ENCODE peak calls at places on chromosomes 12 and 14, in nine cellular contexts. T is AG10803, D is ELR, C is GM23338, L is GM12892, X is psoas muscle, Y is natural killer cell, J is Calu3, N is C1 segment of cervical spinal cord. E is an unnamed sample.

GRCh38 chr12:31773867-31774266 is 45.0 kb upstream of the AMN1 start:
- DNase-seq in T (no peak), D (no peak), C (no peak), L (no peak), X (no peak), Y (no peak), J (peak), N (no peak), E (no peak)

GRCh38 chr12:119748512-119748911 is 80.6 kb downstream of the PRKAB1 start:
- DNase-seq in T (peak), D (peak), C (no peak), L (no peak), X (no peak), Y (no peak), J (no peak), N (no peak), E (no peak)

GRCh38 chr12:96150442-96150841 is 43.7 kb upstream of the ELK3 start:
- DNase-seq in T (no peak), D (no peak), C (no peak), L (no peak), X (no peak), Y (no peak), J (no peak), N (no peak), E (no peak)

GRCh38 chr12:54000105-54000773 is at the start of gene HOXC9:
- DNase-seq in T (no peak), D (peak), C (no peak), L (no peak), X (peak), Y (no peak), J (no peak), N (no peak), E (no peak)

GRCh38 chr14:48325486-48325885 is 650.1 kb upstream of the MDGA2 start:
- DNase-seq in T (no peak), D (no peak), C (no peak), L (no peak), X (no peak), Y (no peak), J (no peak), N (no peak), E (no peak)

GRCh38 chr12:43349863-43350262 is 202.1 kb downstream of the ADAMTS20 start:
- DNase-seq in T (no peak), D (peak), C (no peak), L (no peak), X (no peak), Y (no peak), J (no peak), N (no peak), E (no peak)

GRCh38 chr12:70661762-70662161 is 24.5 kb upstream of the PTPRB start:
- DNase-seq in T (peak), D (peak), C (no peak), L (no peak), X (no peak), Y (no peak), J (no peak), N (no peak), E (no peak)

GRCh38 chr14:77503138-77503537 is 4.5 kb upstream of the ISM2 start:
- DNase-seq in T (no peak), D (no peak), C (no peak), L (no peak), X (no peak), Y (no peak), J (no peak), N (no peak), E (no peak)

GRCh38 chr12:124919646-124920352 is 5.3 kb upstream of the UBC start:
- DNase-seq in T (peak), D (peak), C (no peak), L (no peak), X (no peak), Y (peak), J (peak), N (no peak), E (no peak)

GRCh38 chr12:9948606-9949286 is 16.6 kb upstream of the CLEC2A start:
- DNase-seq in T (no peak), D (no peak), C (no peak), L (peak), X (no peak), Y (no peak), J (no peak), N (no peak), E (no peak)

GRCh38 chr14:32307881-32308582 is 21.1 kb upstream of the AKAP6 start:
- DNase-seq in T (no peak), D (no peak), C (no peak), L (no peak), X (no peak), Y (no peak), J (peak), N (no peak), E (no peak)

GRCh38 chr14:35963209-35963608 is 137.1 kb downstream of the BRMS1L start:
- DNase-seq in T (no peak), D (peak), C (peak), L (no peak), X (no peak), Y (no peak), J (peak), N (no peak), E (no peak)

GRCh38 chr14:22386924-22387775 is 201.9 kb downstream of the DAD1 start:
- DNase-seq in T (peak), D (peak), C (peak), L (peak), X (peak), Y (peak), J (peak), N (peak), E (peak)

GRCh38 chr14:22883191-22883976 is at the start of gene REM2:
- DNase-seq in T (no peak), D (no peak), C (peak), L (no peak), X (no peak), Y (no peak), J (peak), N (peak), E (no peak)

GRCh38 chr12:69655616-69656336 is 43.3 kb downstream of the BEST3 start:
- DNase-seq in T (peak), D (peak), C (no peak), L (no peak), X (no peak), Y (no peak), J (no peak), N (no peak), E (peak)

E was measured in smooth muscle cell of the brain vasculature.